ENCODE peak calls at places on chromosomes 13 and 19, in six cellular contexts. Q, N, F, J, C and K are unnamed samples.

GRCh38 chr19:12015753-12016116 is 19.7 kb downstream of the ZNF433 start:
- DNase-seq in N (no peak), J (no peak), F (no peak), Q (no peak), C (no peak), K (no peak)

GRCh38 chr13:37954191-37954590 is 84.6 kb upstream of the TRPC4 start:
- DNase-seq in Q (no peak), J (no peak), C (no peak), F (no peak), N (no peak), K (no peak)

GRCh38 chr13:107864543-107865460 is 350.5 kb downstream of the LIG4 start:
- DNase-seq in J (no peak), F (no peak), C (peak; percentile 90), Q (no peak), N (no peak), K (no peak)

GRCh38 chr19:7852851-7853759 is 21.1 kb downstream of the PRR36 start:
- DNase-seq in Q (peak; percentile 46), C (peak; percentile 91), F (peak; percentile 80), N (no peak), J (peak; percentile 77), K (peak; percentile 65)

GRCh38 chr19:46717716-46718143 is 816 bp upstream of the PRKD2 start:
- DNase-seq in N (no peak), F (no peak), C (no peak), J (no peak), Q (no peak), K (no peak)

GRCh38 chr13:113897161-113897560 is 33.3 kb upstream of the GAS6 start:
- DNase-seq in N (peak; percentile 6), Q (no peak), J (no peak), F (no peak), C (no peak), K (no peak)

GRCh38 chr19:33438987-33439781 is 65.7 kb downstream of the CEBPG start:
- DNase-seq in Q (no peak), N (no peak), F (no peak), J (peak; percentile 25), C (no peak), K (no peak)

GRCh38 chr13:29059837-29060236 is 239.7 kb downstream of the MTUS2 start:
- DNase-seq in J (no peak), C (no peak), F (no peak), Q (no peak), N (no peak), K (no peak)